ENCODE peak calls at places on chromosomes 6 and 20, in six cellular contexts. One of them, this sample, is unnamed.

GRCh38 chr6:111715321-111715720 is 109.6 kb upstream of the TRAF3IP2 start:
- DNase-seq in AG08395: no peak
- DNase-seq in NCI-H774: no peak
- DNase-seq in LoVo: no peak
- DNase-seq in Caco-2: no peak
- DNase-seq in RWPE1: no peak
- DNase-seq in this sample: no peak

GRCh38 chr20:3470627-3471396 is at the start of gene ATRN:
- DNase-seq in LoVo: peak
- DNase-seq in NCI-H774: peak
- DNase-seq in Caco-2: peak
- DNase-seq in AG08395: peak
- DNase-seq in RWPE1: peak
- DNase-seq in this sample: peak

GRCh38 chr20:43936371-43936770 is 21.7 kb downstream of the TOX2 start:
- DNase-seq in NCI-H774: no peak
- DNase-seq in LoVo: no peak
- DNase-seq in RWPE1: no peak
- DNase-seq in Caco-2: no peak
- DNase-seq in AG08395: peak
- DNase-seq in this sample: no peak

GRCh38 chr6:12148317-12148801 is 136.2 kb downstream of the HIVEP1 start:
- DNase-seq in Caco-2: no peak
- DNase-seq in RWPE1: no peak
- DNase-seq in AG08395: peak
- DNase-seq in NCI-H774: no peak
- DNase-seq in LoVo: peak
- DNase-seq in this sample: peak

GRCh38 chr6:41755895-41756294 is 8.7 kb upstream of the PGC start:
- DNase-seq in RWPE1: no peak
- DNase-seq in AG08395: no peak
- DNase-seq in Caco-2: no peak
- DNase-seq in LoVo: no peak
- DNase-seq in NCI-H774: no peak
- DNase-seq in this sample: no peak

GRCh38 chr6:75208564-75209431 is 2.9 kb upstream of the COL12A1 start:
- DNase-seq in AG08395: peak
- DNase-seq in LoVo: peak
- DNase-seq in RWPE1: peak
- DNase-seq in Caco-2: peak
- DNase-seq in NCI-H774: peak
- DNase-seq in this sample: peak

GRCh38 chr20:45538209-45538798 is 978 bp downstream of the WFDC6 start:
- DNase-seq in LoVo: no peak
- DNase-seq in AG08395: no peak
- DNase-seq in NCI-H774: no peak
- DNase-seq in RWPE1: peak
- DNase-seq in Caco-2: no peak
- DNase-seq in this sample: peak

GRCh38 chr20:58458342-58459057 is 56.7 kb downstream of the APCDD1L start:
- DNase-seq in Caco-2: no peak
- DNase-seq in AG08395: no peak
- DNase-seq in NCI-H774: no peak
- DNase-seq in LoVo: no peak
- DNase-seq in RWPE1: no peak
- DNase-seq in this sample: no peak

GRCh38 chr6:162385980-162386379 is 341.6 kb downstream of the PRKN start:
- DNase-seq in Caco-2: no peak
- DNase-seq in NCI-H774: no peak
- DNase-seq in AG08395: no peak
- DNase-seq in LoVo: no peak
- DNase-seq in RWPE1: no peak
- DNase-seq in this sample: no peak

GRCh38 chr6:36350681-36351091 is 14.0 kb upstream of the BNIP5 start:
- DNase-seq in NCI-H774: no peak
- DNase-seq in LoVo: no peak
- DNase-seq in AG08395: peak
- DNase-seq in Caco-2: no peak
- DNase-seq in RWPE1: no peak
- DNase-seq in this sample: peak

GRCh38 chr6:38012573-38012972 is 193.0 kb downstream of the ZFAND3 start:
- DNase-seq in LoVo: peak
- DNase-seq in Caco-2: peak
- DNase-seq in NCI-H774: no peak
- DNase-seq in RWPE1: peak
- DNase-seq in AG08395: peak
- DNase-seq in this sample: no peak

GRCh38 chr20:19976595-19977372 is 40.4 kb upstream of the NAA20 start:
- DNase-seq in LoVo: peak
- DNase-seq in Caco-2: peak
- DNase-seq in RWPE1: peak
- DNase-seq in AG08395: peak
- DNase-seq in NCI-H774: no peak
- DNase-seq in this sample: peak

GRCh38 chr6:164005312-164005711 is 590.8 kb downstream of the QKI start:
- DNase-seq in AG08395: no peak
- DNase-seq in RWPE1: no peak
- DNase-seq in NCI-H774: no peak
- DNase-seq in Caco-2: no peak
- DNase-seq in LoVo: no peak
- DNase-seq in this sample: no peak

GRCh38 chr6:4397307-4397706 is 261.9 kb upstream of the ECI2 start:
- DNase-seq in LoVo: no peak
- DNase-seq in NCI-H774: no peak
- DNase-seq in RWPE1: no peak
- DNase-seq in AG08395: no peak
- DNase-seq in Caco-2: no peak
- DNase-seq in this sample: no peak

GRCh38 chr6:39018103-39018502 is 30.5 kb upstream of the GLP1R start:
- DNase-seq in RWPE1: no peak
- DNase-seq in NCI-H774: no peak
- DNase-seq in AG08395: no peak
- DNase-seq in Caco-2: no peak
- DNase-seq in LoVo: no peak
- DNase-seq in this sample: no peak

This sample was measured in HFFc6.